ENCODE peak calls at places on chromosomes 6 and 20, in six cellular contexts. I is GM06990, Y is GM12864, P is GM10248, S is tibial nerve, A is choroid plexus epithelial cell. G is an unnamed sample.

GRCh38 chr6:11785449-11785951 is 6.9 kb upstream of the ADTRP start:
- DNase-seq in I (peak), Y (peak), P (peak), S (no peak), A (no peak), G (peak)

GRCh38 chr6:166932116-166932515 is 24.2 kb downstream of the RNASET2 start:
- DNase-seq in I (no peak), Y (no peak), P (no peak), S (no peak), A (no peak), G (no peak)

GRCh38 chr6:33620584-33621395 is at the start of gene ITPR3:
- DNase-seq in I (peak), Y (no peak), P (peak), S (peak), A (peak), G (peak)

GRCh38 chr6:165680975-165681374 is 17.9 kb upstream of the PDE10A start:
- DNase-seq in I (no peak), Y (no peak), P (no peak), S (no peak), A (no peak), G (no peak)

GRCh38 chr6:132199343-132199742 is 201.9 kb downstream of the MOXD1 start:
- DNase-seq in I (no peak), Y (no peak), P (no peak), S (no peak), A (peak), G (no peak)

GRCh38 chr20:40339661-40340449 is 349.2 kb downstream of the MAFB start:
- DNase-seq in I (no peak), Y (no peak), P (no peak), S (peak), A (no peak), G (no peak)

GRCh38 chr6:20608371-20608770 is 74.1 kb downstream of the CDKAL1 start:
- DNase-seq in I (no peak), Y (no peak), P (no peak), S (no peak), A (no peak), G (no peak)

GRCh38 chr20:64080013-64080812 is at the start of gene OPRL1:
- DNase-seq in I (peak), Y (no peak), P (no peak), S (no peak), A (no peak), G (no peak)

GRCh38 chr20:33896509-33896908 is 85.4 kb downstream of the CHMP4B start:
- DNase-seq in I (no peak), Y (no peak), P (no peak), S (peak), A (peak), G (no peak)

GRCh38 chr6:27268803-27269202 is 21.3 kb downstream of the PRSS16 start:
- DNase-seq in I (no peak), Y (no peak), P (no peak), S (no peak), A (no peak), G (no peak)

GRCh38 chr6:40822619-40823018 is 216.4 kb downstream of the UNC5CL start:
- DNase-seq in I (no peak), Y (no peak), P (no peak), S (no peak), A (no peak), G (no peak)

GRCh38 chr6:100886078-100886477 is 4.9 kb upstream of the ASCC3 start:
- DNase-seq in I (no peak), Y (no peak), P (no peak), S (no peak), A (peak), G (no peak)

GRCh38 chr6:11763460-11764249 is 14.9 kb downstream of the ADTRP start:
- DNase-seq in I (no peak), Y (no peak), P (no peak), S (no peak), A (peak), G (no peak)

GRCh38 chr6:36117639-36118549 is 12.4 kb upstream of the MAPK13 start:
- DNase-seq in I (no peak), Y (no peak), P (no peak), S (no peak), A (no peak), G (no peak)

GRCh38 chr20:1373614-1374013 is 19.2 kb downstream of the FKBP1A start:
- DNase-seq in I (no peak), Y (no peak), P (no peak), S (no peak), A (no peak), G (no peak)

GRCh38 chr6:134539865-134540323 is 222.0 kb upstream of the SGK1 start:
- DNase-seq in I (no peak), Y (no peak), P (no peak), S (no peak), A (peak), G (no peak)

GRCh38 chr6:11007715-11008608 is 36.1 kb downstream of the ELOVL2 start:
- DNase-seq in I (no peak), Y (no peak), P (no peak), S (no peak), A (peak), G (no peak)

GRCh38 chr6:84652356-84653026 is 111.9 kb downstream of the TBX18 start:
- DNase-seq in I (no peak), Y (no peak), P (no peak), S (no peak), A (peak), G (no peak)

GRCh38 chr20:1383621-1384404 is 9.0 kb downstream of the FKBP1A start:
- DNase-seq in I (no peak), Y (no peak), P (no peak), S (no peak), A (no peak), G (no peak)

GRCh38 chr6:136103763-136104311 is 146.3 kb downstream of the MTFR2 start:
- DNase-seq in I (no peak), Y (no peak), P (no peak), S (peak), A (peak), G (no peak)

GRCh38 chr6:110708295-110708965 is 106.8 kb downstream of the CDK19 start:
- DNase-seq in I (no peak), Y (no peak), P (no peak), S (no peak), A (peak), G (no peak)

GRCh38 chr6:128005009-128005408 is 104.2 kb upstream of the THEMIS start:
- DNase-seq in I (no peak), Y (no peak), P (no peak), S (no peak), A (peak), G (no peak)

GRCh38 chr6:85041376-85041775 is 277.0 kb upstream of the TBX18 start:
- DNase-seq in I (peak), Y (no peak), P (no peak), S (no peak), A (peak), G (no peak)

GRCh38 chr6:68873236-68873635 is 238.2 kb downstream of the ADGRB3 start:
- DNase-seq in I (no peak), Y (no peak), P (no peak), S (no peak), A (no peak), G (no peak)

GRCh38 chr20:37526238-37526838 is 1.3 kb downstream of the BLCAP start:
- DNase-seq in I (no peak), Y (no peak), P (no peak), S (no peak), A (peak), G (peak)

DNA sequence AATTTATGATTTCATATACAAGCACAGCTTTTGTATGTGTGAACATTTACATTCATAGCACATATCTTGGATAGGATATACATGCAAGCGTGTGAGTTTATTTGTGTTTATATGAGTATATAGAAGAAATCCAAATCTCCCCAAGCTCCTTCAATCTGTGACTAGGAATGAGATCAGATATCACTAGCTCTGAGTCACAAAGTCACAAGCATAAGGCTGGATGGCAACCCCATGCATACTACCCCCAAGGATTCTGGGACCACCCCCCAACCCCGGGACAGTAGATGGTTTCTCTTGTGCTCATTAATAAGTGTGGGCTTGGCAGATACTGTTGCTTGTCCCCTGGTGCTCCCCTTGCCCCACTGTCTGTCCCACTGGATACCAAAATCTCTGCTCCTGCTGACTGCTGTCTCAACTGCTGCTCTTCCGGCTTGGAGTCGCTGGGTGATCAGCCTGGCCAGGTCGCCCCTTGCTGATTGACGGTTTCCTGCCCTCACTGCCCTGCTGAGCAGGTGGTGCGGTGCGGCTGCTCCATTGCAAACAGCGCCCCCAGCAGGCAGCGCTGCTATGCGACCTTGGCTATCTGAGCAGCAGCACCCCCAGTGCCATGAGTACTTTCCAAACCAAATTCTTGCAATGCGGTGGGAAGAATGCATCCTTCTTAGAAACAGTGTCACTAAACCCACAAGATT is 279.4 kb downstream of the CD83 start:
- DNase-seq in I (peak), Y (no peak), P (peak), S (no peak), A (peak), G (peak)
- TF ChIP-seq CTCF in I (peak), Y (no peak), P (peak), S (peak), A (peak), G (peak)

DNA sequence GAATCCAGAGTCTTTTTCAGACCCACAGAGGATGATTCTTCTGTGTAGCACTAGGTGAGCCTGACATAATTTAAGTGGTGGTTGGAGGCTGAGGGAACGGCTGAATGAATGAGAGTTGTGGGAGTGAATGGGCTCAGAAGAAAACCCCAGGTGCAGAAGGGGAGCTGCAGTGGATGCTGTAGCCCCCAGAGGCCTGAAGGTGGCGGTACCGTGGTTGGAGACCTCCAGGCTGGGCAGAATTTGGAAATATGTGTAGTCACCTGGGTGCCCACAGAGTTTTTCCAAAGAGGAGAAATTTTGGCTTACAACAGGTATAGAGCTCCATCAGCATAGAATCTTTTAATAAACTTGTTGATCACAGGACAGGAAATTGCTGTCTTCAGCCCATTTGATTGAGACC is 6.5 kb upstream of the RAET1G start:
- DNase-seq in I (no peak), Y (no peak), P (no peak), S (no peak), A (no peak), G (no peak)
- TF ChIP-seq CTCF in I (peak), Y (peak), P (no peak), S (no peak), A (peak), G (no peak)

GRCh38 chr6:37788259-37788658 is 31.3 kb upstream of the ZFAND3 start:
- DNase-seq in I (no peak), Y (no peak), P (no peak), S (no peak), A (no peak), G (no peak)

GRCh38 chr6:37792457-37793039 is 27.0 kb upstream of the ZFAND3 start:
- DNase-seq in I (no peak), Y (no peak), P (peak), S (no peak), A (no peak), G (no peak)

GRCh38 chr6:37791156-37791919 is 28.2 kb upstream of the ZFAND3 start:
- DNase-seq in I (peak), Y (peak), P (peak), S (peak), A (peak), G (peak)

GRCh38 chr6:37794825-37795224 is 24.7 kb upstream of the ZFAND3 start:
- DNase-seq in I (no peak), Y (no peak), P (no peak), S (no peak), A (peak), G (no peak)

GRCh38 chr6:37793067-37793466 is 26.5 kb upstream of the ZFAND3 start:
- DNase-seq in I (no peak), Y (no peak), P (no peak), S (no peak), A (no peak), G (no peak)
- TF ChIP-seq CTCF in I (no peak), Y (no peak), P (no peak), S (no peak), A (no peak), G (no peak)

GRCh38 chr6:524803-525202 is 132.1 kb downstream of the HUS1B start:
- DNase-seq in I (no peak), Y (no peak), P (peak), S (no peak), A (peak), G (peak)
- TF ChIP-seq CTCF in I (peak), Y (no peak), P (peak), S (no peak), A (peak), G (peak)

DNA sequence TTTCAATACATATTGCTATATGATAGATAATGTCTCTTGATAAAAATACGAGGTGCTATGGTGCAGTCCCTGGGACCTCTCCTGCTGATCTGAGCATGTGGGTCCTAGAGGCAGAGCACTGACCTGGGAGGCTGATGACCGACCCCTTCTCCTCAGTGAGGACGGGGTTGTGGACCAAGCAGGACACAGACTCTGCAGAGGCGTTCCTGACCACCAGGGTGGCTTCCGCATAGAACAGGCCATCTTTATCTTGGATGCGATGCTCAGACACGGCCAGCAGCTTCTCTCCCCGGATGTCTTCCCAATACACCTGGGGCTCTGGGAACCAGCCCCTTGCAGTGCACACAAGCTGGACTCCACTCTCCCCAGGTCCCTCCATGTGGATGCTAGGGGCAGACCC is 4.2 kb downstream of the BTNL2 start:
- DNase-seq in I (no peak), Y (no peak), P (no peak), S (no peak), A (no peak), G (no peak)
- TF ChIP-seq CTCF in I (no peak), Y (no peak), P (no peak), S (no peak), A (no peak), G (no peak)

G was measured in GM20000.